ENCODE peak calls at places on chromosomes 2 and 18, in four cellular contexts. P is H1, D is HepG2, I is GM12878. G is an unnamed sample.

GRCh38 chr2:120539937-120540718 is 194.2 kb downstream of the INHBB start:
- DNase-seq in I (no peak), D (peak; percentile 94), P (no peak), G (no peak)

GRCh38 chr2:2260691-2261268 is 70.3 kb downstream of the MYT1L start:
- DNase-seq in P (no peak), D (no peak), I (no peak), G (no peak)

GRCh38 chr2:122748552-122749011 is 993.1 kb downstream of the TSN start:
- DNase-seq in P (peak; percentile 3), D (peak; percentile 61), I (no peak), G (no peak)

GRCh38 chr18:44723973-44724778 is 43.5 kb downstream of the SETBP1 start:
- DNase-seq in P (no peak), D (no peak), I (no peak), G (no peak)

GRCh38 chr18:28890796-28891195 is 713.9 kb upstream of the CDH2 start:
- DNase-seq in D (no peak), I (no peak), P (no peak), G (no peak)

GRCh38 chr2:59947917-59948534 is 605.4 kb downstream of the BCL11A start:
- DNase-seq in P (no peak), I (no peak), D (no peak), G (no peak)

GRCh38 chr2:238850096-238850495 is 2.2 kb downstream of the TWIST2 start:
- DNase-seq in I (no peak), D (no peak), P (no peak), G (no peak)

GRCh38 chr2:85826990-85827878 is 61.6 kb downstream of the ST3GAL5 start:
- DNase-seq in D (peak; percentile 48), I (no peak), P (no peak), G (peak; percentile 32)

GRCh38 chr2:38074775-38075435 is 1.0 kb downstream of the CYP1B1 start:
- DNase-seq in D (no peak), I (no peak), P (no peak), G (no peak)

GRCh38 chr2:63104482-63104881 is 53.9 kb downstream of the OTX1 start:
- DNase-seq in D (no peak), P (no peak), I (no peak), G (no peak)

GRCh38 chr18:79258447-79258846 is 137.3 kb upstream of the NFATC1 start:
- DNase-seq in D (no peak), P (no peak), I (no peak), G (no peak)

GRCh38 chr2:180394305-180394704 is 387.2 kb upstream of the CWC22 start:
- DNase-seq in P (no peak), D (no peak), I (no peak), G (no peak)

GRCh38 chr2:6773007-6773693 is 92.6 kb downstream of the CMPK2 start:
- DNase-seq in D (peak; percentile 21), I (no peak), P (peak; percentile 59), G (peak; percentile 54)

GRCh38 chr2:197889041-197889440 is 84.6 kb downstream of the PLCL1 start:
- DNase-seq in P (no peak), D (no peak), I (peak; percentile 77), G (peak; percentile 42)

GRCh38 chr2:64837116-64837704 is 152.0 kb upstream of the SLC1A4 start:
- DNase-seq in I (no peak), P (no peak), D (no peak), G (no peak)

GRCh38 chr2:109715302-109715937 is 78.7 kb upstream of the RGPD5 start:
- DNase-seq in D (peak; percentile 76), P (no peak), I (no peak), G (no peak)

GRCh38 chr2:68766378-68766845 is 31.8 kb downstream of the ARHGAP25 start:
- DNase-seq in I (no peak), D (no peak), P (no peak), G (no peak)

GRCh38 chr2:240432430-240432819 is 3.0 kb upstream of the GPC1 start:
- DNase-seq in D (no peak), P (no peak), I (no peak), G (no peak)

GRCh38 chr2:73979686-73980085 is 5.0 kb upstream of the TET3 start:
- DNase-seq in P (no peak), D (peak; percentile 35), I (no peak), G (no peak)

GRCh38 chr18:36775396-36775795 is 53.4 kb downstream of the TPGS2 start:
- DNase-seq in P (no peak), I (no peak), D (no peak), G (no peak)

GRCh38 chr2:105858868-105859693 is 114.4 kb downstream of the NCK2 start:
- DNase-seq in D (no peak), I (no peak), P (no peak), G (no peak)

GRCh38 chr2:122927217-122927616 is 1097.9 kb upstream of the CNTNAP5 start:
- DNase-seq in D (no peak), P (peak; percentile 80), I (no peak), G (peak; percentile 87)

GRCh38 chr2:167294031-167294774 is 405.9 kb downstream of the XIRP2 start:
- DNase-seq in P (no peak), I (no peak), D (no peak), G (peak; percentile 23)

GRCh38 chr18:44731866-44732555 is 51.3 kb downstream of the SETBP1 start:
- DNase-seq in P (no peak), I (no peak), D (no peak), G (no peak)

GRCh38 chr2:28716265-28716865 is 35.3 kb upstream of the PPP1CB start:
- DNase-seq in D (peak; percentile 47), I (peak; percentile 9), P (no peak), G (no peak)

GRCh38 chr2:177051278-177051677 is 161.3 kb upstream of the HNRNPA3 start:
- DNase-seq in I (no peak), P (no peak), D (no peak), G (no peak)

GRCh38 chr2:236748385-236748784 is 178.8 kb downstream of the ACKR3 start:
- DNase-seq in I (no peak), D (no peak), P (no peak), G (no peak)

GRCh38 chr2:212918336-212918735 is 233.1 kb downstream of the IKZF2 start:
- DNase-seq in D (no peak), I (no peak), P (no peak), G (no peak)

GRCh38 chr2:212921711-212922110 is 229.7 kb downstream of the IKZF2 start:
- DNase-seq in D (no peak), P (no peak), I (no peak), G (no peak)

GRCh38 chr2:212921061-212921460 is 230.4 kb downstream of the IKZF2 start:
- DNase-seq in P (no peak), I (no peak), D (no peak), G (no peak)

GRCh38 chr2:212922701-212923100 is 228.7 kb downstream of the IKZF2 start:
- DNase-seq in P (no peak), I (no peak), D (no peak), G (no peak)

GRCh38 chr2:212919238-212919637 is 232.2 kb downstream of the IKZF2 start:
- DNase-seq in D (no peak), I (no peak), P (no peak), G (no peak)
- TF ChIP-seq YY1 in D (no peak), I (no peak), P (no peak), G (no peak)

DNA sequence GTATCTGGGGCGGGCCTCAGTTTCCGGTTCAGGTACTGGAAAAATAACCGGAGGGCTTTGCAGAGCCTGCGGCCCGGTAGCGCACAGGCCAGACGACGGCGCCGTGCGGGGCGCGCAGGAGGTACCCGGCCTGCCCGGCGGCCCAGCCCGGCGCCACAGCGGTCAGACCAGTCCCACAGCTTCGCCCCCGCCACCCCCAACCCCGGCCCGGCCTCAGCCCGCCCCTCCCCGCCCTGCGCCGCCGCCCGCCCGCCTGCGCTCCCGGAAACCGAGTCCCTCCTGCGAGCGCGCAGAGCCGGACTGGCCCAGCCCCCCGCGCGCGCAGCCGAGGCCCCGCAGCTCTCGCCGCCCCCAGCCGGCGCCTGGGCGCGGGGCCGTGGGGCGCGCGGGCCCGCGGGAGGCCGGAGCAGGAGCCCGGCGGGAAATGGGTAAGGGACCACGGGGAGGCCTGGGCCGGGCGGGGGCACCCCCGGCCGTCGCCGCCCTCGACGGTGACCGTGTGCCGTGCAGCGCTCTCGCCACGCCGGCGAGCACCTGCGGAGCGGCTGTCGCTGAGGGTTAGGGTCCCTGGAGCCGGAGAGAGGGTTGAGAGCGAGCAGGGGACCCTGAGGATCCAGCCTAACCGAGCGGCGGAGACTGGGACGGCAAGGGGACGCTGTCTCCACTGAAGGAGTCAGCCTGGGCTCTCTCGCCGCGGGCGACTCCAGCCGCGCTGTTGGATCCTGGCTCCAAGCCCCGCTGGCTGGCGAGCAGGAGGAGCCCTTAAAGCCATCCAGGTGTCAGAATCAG is 16.5 kb upstream of the PSD4 start:
- DNase-seq in D (no peak), P (no peak), I (no peak), G (no peak)
- TF ChIP-seq SUZ12 in D (no peak), P (peak; percentile 38), I (no peak), G (no peak)

GRCh38 chr18:59952283-59953007 is 52.6 kb downstream of the PMAIP1 start:
- DNase-seq in D (no peak), I (no peak), P (no peak), G (no peak)
- H3K4me1 ChIP-seq in D (no peaks in the 10 kb centered on the region), I (peaks cover 35% of the 10 kb centered on the region), P (no peaks in the 10 kb centered on the region), G (no peaks in the 10 kb centered on the region)

GRCh38 chr2:159489476-159489875 is 126.9 kb downstream of the BAZ2B start:
- DNase-seq in P (no peak), D (no peak), I (no peak), G (no peak)

GRCh38 chr2:159484537-159484936 is 131.8 kb downstream of the BAZ2B start:
- DNase-seq in P (no peak), I (no peak), D (no peak), G (no peak)
- TF ChIP-seq YY1 in P (no peak), I (no peak), D (no peak), G (no peak)

GRCh38 chr2:39684495-39684894 is 18.8 kb downstream of the TMEM178A start:
- DNase-seq in P (no peak), D (no peak), I (no peak), G (no peak)

GRCh38 chr2:39685135-39685534 is 19.4 kb downstream of the TMEM178A start:
- DNase-seq in I (no peak), P (no peak), D (no peak), G (no peak)

GRCh38 chr2:39689876-39690275 is 24.2 kb downstream of the TMEM178A start:
- DNase-seq in P (no peak), I (no peak), D (no peak), G (no peak)

GRCh38 chr2:39686470-39686869 is 20.8 kb downstream of the TMEM178A start:
- DNase-seq in P (no peak), D (no peak), I (no peak), G (no peak)

GRCh38 chr2:39688181-39688580 is 22.5 kb downstream of the TMEM178A start:
- DNase-seq in P (no peak), D (no peak), I (no peak), G (no peak)
- TF ChIP-seq SUZ12 in P (no peak), D (no peak), I (no peak), G (no peak)

GRCh38 chr18:74946646-74947045 is 262.3 kb downstream of the PTGR3 start:
- DNase-seq in P (no peak), I (no peak), D (no peak), G (no peak)

GRCh38 chr18:74945774-74946545 is 263.0 kb downstream of the PTGR3 start:
- DNase-seq in P (no peak), D (no peak), I (no peak), G (no peak)

GRCh38 chr18:74947417-74947816 is 261.5 kb downstream of the PTGR3 start:
- DNase-seq in D (no peak), P (no peak), I (no peak), G (no peak)

GRCh38 chr18:74949611-74950010 is 259.3 kb downstream of the PTGR3 start:
- DNase-seq in D (no peak), I (no peak), P (no peak), G (no peak)

GRCh38 chr18:74947875-74948274 is 261.1 kb downstream of the PTGR3 start:
- DNase-seq in D (no peak), P (no peak), I (no peak), G (no peak)
- H3K4me1 ChIP-seq in D (peaks cover 7% of the 10 kb centered on the region), P (no peaks in the 10 kb centered on the region), I (peaks cover 14% of the 10 kb centered on the region), G (no peaks in the 10 kb centered on the region)